ENCODE peak calls at places on chromosome 15, in five cellular contexts. K is body of pancreas, P is testis, S is A549, F is right lobe of liver. A is an unnamed sample.

GRCh38 chr15:64775551-64776401 is at the start of gene RBPMS2:
- DNase-seq in S (peak), F (peak), P (peak), K (peak), A (peak)

GRCh38 chr15:90189781-90190467 is 11.2 kb upstream of the SEMA4B start:
- DNase-seq in P (no peak), K (no peak), F (no peak), S (no peak), A (no peak)

GRCh38 chr15:25061808-25062550 is 107.2 kb downstream of the SNRPN start:
- DNase-seq in S (no peak), F (no peak), K (no peak), P (no peak), A (peak)

GRCh38 chr15:72472907-72473669 is 1.0 kb upstream of the ARIH1 start:
- DNase-seq in F (no peak), S (peak), P (no peak), K (no peak), A (no peak)

GRCh38 chr15:81097893-81098280 is 36.2 kb upstream of the CFAP161 start:
- DNase-seq in P (no peak), S (no peak), K (no peak), F (no peak), A (no peak)

GRCh38 chr15:66580643-66581042 is 14.8 kb upstream of the LCTL start:
- DNase-seq in S (no peak), F (no peak), P (no peak), K (no peak), A (no peak)

GRCh38 chr15:89794627-89795241 is 18.6 kb downstream of the MESP2 start:
- DNase-seq in P (no peak), F (no peak), S (no peak), K (no peak), A (no peak)

GRCh38 chr15:61099030-61099800 is 129.9 kb downstream of the RORA start:
- DNase-seq in S (no peak), F (no peak), K (no peak), P (no peak), A (no peak)

GRCh38 chr15:88900309-88900981 is 5.1 kb upstream of the HAPLN3 start:
- DNase-seq in S (peak), K (no peak), F (no peak), P (no peak), A (no peak)

GRCh38 chr15:95860406-95860805 is 470.1 kb upstream of the NR2F2 start:
- DNase-seq in F (no peak), K (no peak), S (no peak), P (no peak), A (no peak)

GRCh38 chr15:42273900-42274692 is 863 bp upstream of the TMEM87A start:
- DNase-seq in S (peak), P (peak), K (peak), F (peak), A (peak)

GRCh38 chr15:85649372-85649771 is 145.4 kb downstream of the KLHL25 start:
- DNase-seq in F (no peak), K (no peak), S (peak), P (no peak), A (peak)

GRCh38 chr15:78314181-78314581 is 14.8 kb upstream of the SKIC8 start:
- DNase-seq in P (no peak), S (no peak), F (no peak), K (no peak), A (no peak)

GRCh38 chr15:84633311-84634227 is 20.5 kb downstream of the WDR73 start:
- DNase-seq in P (peak), F (peak), S (peak), K (peak), A (peak)

GRCh38 chr15:66578286-66578875 is 12.6 kb upstream of the LCTL start:
- DNase-seq in P (no peak), F (no peak), K (no peak), S (no peak), A (no peak)

GRCh38 chr15:40937762-40938529 is 8.8 kb downstream of the DLL4 start:
- DNase-seq in S (peak), K (no peak), P (peak), F (no peak), A (no peak)
- TF ChIP-seq CTCF in S (peak), K (peak), P (peak), F (peak), A (no peak)

GRCh38 chr15:48345516-48345915 is 14.3 kb downstream of the DUT start:
- DNase-seq in F (no peak), K (no peak), P (no peak), S (no peak), A (no peak)

GRCh38 chr15:48340111-48340510 is 8.9 kb downstream of the DUT start:
- DNase-seq in F (no peak), K (no peak), P (no peak), S (no peak), A (no peak)

GRCh38 chr15:48343865-48344264 is 12.6 kb downstream of the DUT start:
- DNase-seq in P (no peak), K (no peak), S (no peak), F (no peak), A (no peak)
- TF ChIP-seq POLR2A in P (no peak), K (no peak), S (no peak), F (no peak), A (no peak)

GRCh38 chr15:33188159-33188558 is 6.4 kb downstream of the FMN1 start:
- DNase-seq in P (no peak), S (no peak), K (no peak), F (no peak), A (no peak)
- TF ChIP-seq CTCF in P (no peak), S (no peak), K (no peak), F (no peak), A (no peak)

DNA sequence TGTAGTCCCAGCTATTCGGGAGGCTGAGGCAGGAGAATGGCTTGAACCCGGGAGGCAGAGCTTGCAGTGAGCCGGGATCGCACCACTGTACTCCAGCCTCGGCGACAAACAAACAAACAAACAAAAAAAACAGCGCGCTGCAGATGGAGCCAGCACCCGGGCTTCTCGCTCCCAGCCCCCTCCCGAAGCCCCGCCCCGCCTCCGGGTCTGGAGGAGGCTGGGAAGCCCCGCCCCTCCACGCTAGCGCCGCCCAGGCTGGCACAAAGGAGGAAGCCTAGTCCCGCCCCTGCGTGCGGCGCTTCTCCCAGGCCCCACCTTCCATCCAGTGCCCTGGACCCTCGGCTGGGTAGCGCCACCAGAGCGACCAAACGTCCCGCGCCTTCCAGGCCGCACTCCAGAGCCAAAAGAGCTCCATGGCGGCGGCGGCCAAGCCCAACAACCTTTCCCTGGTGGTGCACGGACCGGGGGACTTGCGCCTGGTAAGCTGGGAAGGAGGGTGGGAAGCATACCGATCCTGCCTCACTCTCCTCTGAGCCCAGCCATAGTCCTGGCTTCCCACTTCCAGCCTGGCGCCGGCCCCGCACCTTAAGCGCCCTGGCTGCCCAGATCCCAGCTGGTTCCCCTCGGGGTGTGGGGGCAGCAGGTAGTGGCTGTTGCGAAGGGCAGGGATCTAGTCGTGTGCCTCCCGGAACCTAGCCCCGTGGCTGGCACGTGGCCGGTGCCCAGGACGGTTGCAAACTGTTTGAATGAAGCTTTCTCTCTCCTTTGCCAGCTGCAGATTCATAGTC is at the start of gene SORD:
- DNase-seq in F (peak), K (peak), S (peak), P (peak), A (peak)
- TF ChIP-seq POLR2A in F (peak), K (peak), S (peak), P (no peak), A (no peak)

GRCh38 chr15:70355275-70355795 is 257.6 kb upstream of the TLE3 start:
- DNase-seq in K (no peak), S (peak), F (no peak), P (no peak), A (no peak)
- TF ChIP-seq CTCF in K (no peak), S (no peak), F (no peak), P (no peak), A (no peak)

DNA sequence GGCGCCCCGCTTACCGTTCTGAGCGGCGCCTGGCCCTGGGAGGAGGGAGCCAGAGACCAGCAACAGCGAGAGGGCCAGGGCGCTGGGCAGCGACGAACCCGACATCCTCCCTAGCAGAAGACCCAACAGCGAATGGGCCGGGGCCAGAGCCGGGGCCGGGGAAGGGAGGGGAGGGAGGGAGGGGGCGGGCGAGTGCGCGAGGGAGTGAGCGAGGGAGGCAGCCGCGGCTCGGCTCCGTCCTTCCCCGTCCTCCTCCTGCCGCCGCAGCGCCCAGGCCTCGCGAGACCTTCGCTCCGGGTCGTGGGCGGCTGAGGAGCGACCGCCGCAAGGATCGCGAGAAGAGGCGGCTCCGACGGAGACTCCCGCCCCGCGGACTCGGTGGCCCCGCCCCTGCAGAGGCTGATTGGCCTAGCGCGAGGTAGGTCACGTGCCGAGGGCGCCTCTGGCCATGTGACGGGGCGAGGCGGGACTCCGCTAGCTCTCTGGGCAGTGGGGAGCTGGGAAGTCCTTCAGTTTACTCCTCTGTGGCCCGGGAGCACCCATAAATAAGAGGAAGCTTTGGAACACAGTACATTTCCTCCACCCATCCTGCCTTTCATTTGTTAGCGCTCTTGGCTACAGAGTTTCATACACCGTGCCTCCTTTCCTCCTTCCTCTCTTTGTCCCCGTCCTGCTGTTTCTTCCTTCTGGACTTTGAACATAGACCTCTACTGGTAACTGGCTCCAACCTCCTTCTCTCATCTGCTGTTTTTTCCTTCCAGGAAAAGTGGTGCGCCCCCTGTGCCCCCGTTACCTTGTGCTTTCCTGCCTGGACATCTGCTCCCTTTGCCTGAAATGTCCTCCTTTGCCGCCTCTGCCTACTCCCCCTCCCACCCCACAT is at the start of gene NPTN:
- DNase-seq in K (peak), F (peak), S (peak), P (peak), A (peak)
- TF ChIP-seq POLR2A in K (peak), F (peak), S (peak), P (peak), A (peak)

A was measured in uterus.